ENCODE peak calls at places on chromosomes 7 and 10, in five cellular contexts. S, W, J, R and O are unnamed samples.

GRCh38 chr7:84021292-84021898 is 173.2 kb downstream of the SEMA3A start:
- DNase-seq in S (no peak), W (no peak), R (no peak), J (peak; percentile 72), O (no peak)

GRCh38 chr10:124966008-124966407 is 24.1 kb downstream of the ZRANB1 start:
- DNase-seq in W (no peak), J (no peak), R (no peak), S (no peak), O (no peak)

GRCh38 chr10:112915590-112916572 is 34.2 kb upstream of the TCF7L2 start:
- DNase-seq in W (no peak), J (peak; percentile 54), S (no peak), R (no peak), O (no peak)

GRCh38 chr10:72008096-72008933 is 44.1 kb downstream of the CHST3 start:
- DNase-seq in R (no peak), S (no peak), J (no peak), W (no peak), O (no peak)

GRCh38 chr10:18368681-18369080 is 228.5 kb downstream of the CACNB2 start:
- DNase-seq in S (no peak), J (peak; percentile 41), W (no peak), R (no peak), O (no peak)

GRCh38 chr10:310976-311639 is 175.9 kb downstream of the ZMYND11 start:
- DNase-seq in J (peak; percentile 40), W (no peak), R (no peak), S (no peak), O (no peak)

GRCh38 chr7:128041203-128041602 is 10.0 kb upstream of the LRRC4 start:
- DNase-seq in W (no peak), R (no peak), S (no peak), J (peak; percentile 83), O (peak; percentile 74)

GRCh38 chr10:130137659-130138478 is 1.7 kb downstream of the GLRX3 start:
- DNase-seq in S (no peak), J (no peak), R (no peak), W (no peak), O (no peak)

GRCh38 chr10:59708816-59709471 is 706 bp downstream of the SLC16A9 start:
- DNase-seq in R (no peak), J (peak; percentile 40), W (peak; percentile 6), S (peak; percentile 46), O (no peak)

GRCh38 chr7:79512269-79512668 is 58.8 kb upstream of the MAGI2 start:
- DNase-seq in W (no peak), J (no peak), R (no peak), S (no peak), O (no peak)

GRCh38 chr7:82566752-82567151 is 123.2 kb upstream of the CACNA2D1 start:
- DNase-seq in S (peak; percentile 65), J (no peak), W (no peak), R (no peak), O (peak; percentile 7)